ENCODE peak calls at places on chromosomes 13 and 19, in seven cellular contexts. One of them, this sample, is unnamed.

GRCh38 chr13:97411894-97412460 is 22.0 kb upstream of the RAP2A start:
- DNase-seq in nephron progenitor cell: no peak
- DNase-seq in sigmoid colon: no peak
- DNase-seq in HFF-Myc: no peak
- DNase-seq in mesothelial cell of epicardium: no peak
- DNase-seq in transverse colon: no peak
- DNase-seq in thoracic aorta: no peak
- DNase-seq in this sample: no peak

GRCh38 chr13:111857846-111858560 is 208.9 kb upstream of the SOX1 start:
- DNase-seq in nephron progenitor cell: no peak
- DNase-seq in sigmoid colon: no peak
- DNase-seq in HFF-Myc: no peak
- DNase-seq in mesothelial cell of epicardium: no peak
- DNase-seq in transverse colon: no peak
- DNase-seq in thoracic aorta: no peak
- DNase-seq in this sample: no peak

GRCh38 chr13:103525530-103525929 is 459.3 kb upstream of the SLC10A2 start:
- DNase-seq in nephron progenitor cell: no peak
- DNase-seq in sigmoid colon: no peak
- DNase-seq in HFF-Myc: no peak
- DNase-seq in mesothelial cell of epicardium: no peak
- DNase-seq in transverse colon: no peak
- DNase-seq in thoracic aorta: no peak
- DNase-seq in this sample: no peak

GRCh38 chr13:67343777-67344176 is 113.6 kb upstream of the PCDH9 start:
- DNase-seq in nephron progenitor cell: no peak
- DNase-seq in sigmoid colon: no peak
- DNase-seq in HFF-Myc: no peak
- DNase-seq in mesothelial cell of epicardium: no peak
- DNase-seq in transverse colon: no peak
- DNase-seq in thoracic aorta: no peak
- DNase-seq in this sample: no peak

GRCh38 chr19:30365121-30365800 is 6.9 kb upstream of the ZNF536 start:
- DNase-seq in nephron progenitor cell: no peak
- DNase-seq in sigmoid colon: no peak
- DNase-seq in HFF-Myc: no peak
- DNase-seq in mesothelial cell of epicardium: no peak
- DNase-seq in transverse colon: no peak
- DNase-seq in thoracic aorta: no peak
- DNase-seq in this sample: no peak

GRCh38 chr19:40139533-40140287 is 49.0 kb upstream of the ZNF780A start:
- DNase-seq in nephron progenitor cell: peak; percentile 12
- DNase-seq in sigmoid colon: no peak
- DNase-seq in HFF-Myc: peak; percentile 12
- DNase-seq in mesothelial cell of epicardium: no peak
- DNase-seq in transverse colon: no peak
- DNase-seq in thoracic aorta: no peak
- DNase-seq in this sample: no peak

GRCh38 chr13:49248433-49249002 is 793 bp downstream of the CDADC1 start:
- DNase-seq in nephron progenitor cell: no peak
- DNase-seq in sigmoid colon: no peak
- DNase-seq in HFF-Myc: no peak
- DNase-seq in mesothelial cell of epicardium: peak; percentile 38
- DNase-seq in transverse colon: no peak
- DNase-seq in thoracic aorta: no peak
- DNase-seq in this sample: no peak

GRCh38 chr13:73672492-73672891 is 461.7 kb downstream of the KLF12 start:
- DNase-seq in nephron progenitor cell: no peak
- DNase-seq in sigmoid colon: no peak
- DNase-seq in HFF-Myc: no peak
- DNase-seq in mesothelial cell of epicardium: no peak
- DNase-seq in transverse colon: no peak
- DNase-seq in thoracic aorta: no peak
- DNase-seq in this sample: no peak

GRCh38 chr19:38685666-38686529 is 38.4 kb downstream of the ACTN4 start:
- DNase-seq in nephron progenitor cell: no peak
- DNase-seq in sigmoid colon: no peak
- DNase-seq in HFF-Myc: no peak
- DNase-seq in mesothelial cell of epicardium: no peak
- DNase-seq in transverse colon: no peak
- DNase-seq in thoracic aorta: no peak
- DNase-seq in this sample: no peak

GRCh38 chr19:17326595-17326966 is 8.1 kb downstream of the ANO8 start:
- DNase-seq in nephron progenitor cell: no peak
- DNase-seq in sigmoid colon: no peak
- DNase-seq in HFF-Myc: no peak
- DNase-seq in mesothelial cell of epicardium: no peak
- DNase-seq in transverse colon: no peak
- DNase-seq in thoracic aorta: no peak
- DNase-seq in this sample: no peak

GRCh38 chr19:17328517-17329060 is 6.1 kb downstream of the ANO8 start:
- DNase-seq in nephron progenitor cell: peak; percentile 57
- DNase-seq in sigmoid colon: no peak
- DNase-seq in HFF-Myc: no peak
- DNase-seq in mesothelial cell of epicardium: no peak
- DNase-seq in transverse colon: no peak
- DNase-seq in thoracic aorta: no peak
- DNase-seq in this sample: no peak

GRCh38 chr19:17327068-17327653 is 7.5 kb downstream of the ANO8 start:
- DNase-seq in nephron progenitor cell: no peak
- DNase-seq in sigmoid colon: no peak
- DNase-seq in HFF-Myc: no peak
- DNase-seq in mesothelial cell of epicardium: no peak
- DNase-seq in transverse colon: no peak
- DNase-seq in thoracic aorta: no peak
- DNase-seq in this sample: no peak

GRCh38 chr19:17329061-17329767 is 5.4 kb downstream of the ANO8 start:
- DNase-seq in nephron progenitor cell: no peak
- DNase-seq in sigmoid colon: no peak
- DNase-seq in HFF-Myc: no peak
- DNase-seq in mesothelial cell of epicardium: no peak
- DNase-seq in transverse colon: no peak
- DNase-seq in thoracic aorta: no peak
- DNase-seq in this sample: no peak

GRCh38 chr19:17327654-17328516 is 6.8 kb downstream of the ANO8 start:
- DNase-seq in nephron progenitor cell: peak; percentile 87
- DNase-seq in sigmoid colon: peak; percentile 89
- DNase-seq in HFF-Myc: no peak
- DNase-seq in mesothelial cell of epicardium: peak; percentile 85
- DNase-seq in transverse colon: peak; percentile 89
- DNase-seq in thoracic aorta: no peak
- DNase-seq in this sample: no peak
- TF ChIP-seq CTCF in nephron progenitor cell: peak; percentile 67
- TF ChIP-seq CTCF in sigmoid colon: no peak
- TF ChIP-seq CTCF in HFF-Myc: no peak
- TF ChIP-seq CTCF in mesothelial cell of epicardium: peak; percentile 67
- TF ChIP-seq CTCF in transverse colon: peak; percentile 47
- TF ChIP-seq CTCF in thoracic aorta: no peak
- TF ChIP-seq CTCF in this sample: no peak

GRCh38 chr13:30400376-30400775 is 21.9 kb upstream of the UBE2L5 start:
- DNase-seq in nephron progenitor cell: no peak
- DNase-seq in sigmoid colon: no peak
- DNase-seq in HFF-Myc: no peak
- DNase-seq in mesothelial cell of epicardium: no peak
- DNase-seq in transverse colon: no peak
- DNase-seq in thoracic aorta: no peak
- DNase-seq in this sample: no peak

GRCh38 chr13:30396434-30397075 is 25.7 kb upstream of the UBE2L5 start:
- DNase-seq in nephron progenitor cell: no peak
- DNase-seq in sigmoid colon: no peak
- DNase-seq in HFF-Myc: no peak
- DNase-seq in mesothelial cell of epicardium: no peak
- DNase-seq in transverse colon: no peak
- DNase-seq in thoracic aorta: no peak
- DNase-seq in this sample: no peak

GRCh38 chr13:30401347-30401746 is 20.9 kb upstream of the UBE2L5 start:
- DNase-seq in nephron progenitor cell: no peak
- DNase-seq in sigmoid colon: no peak
- DNase-seq in HFF-Myc: no peak
- DNase-seq in mesothelial cell of epicardium: no peak
- DNase-seq in transverse colon: no peak
- DNase-seq in thoracic aorta: no peak
- DNase-seq in this sample: no peak

GRCh38 chr13:30395192-30396158 is 26.8 kb upstream of the UBE2L5 start:
- DNase-seq in nephron progenitor cell: peak; percentile 50
- DNase-seq in sigmoid colon: peak; percentile 99
- DNase-seq in HFF-Myc: peak; percentile 77
- DNase-seq in mesothelial cell of epicardium: no peak
- DNase-seq in transverse colon: peak; percentile 96
- DNase-seq in thoracic aorta: peak; percentile 75
- DNase-seq in this sample: no peak

DNA sequence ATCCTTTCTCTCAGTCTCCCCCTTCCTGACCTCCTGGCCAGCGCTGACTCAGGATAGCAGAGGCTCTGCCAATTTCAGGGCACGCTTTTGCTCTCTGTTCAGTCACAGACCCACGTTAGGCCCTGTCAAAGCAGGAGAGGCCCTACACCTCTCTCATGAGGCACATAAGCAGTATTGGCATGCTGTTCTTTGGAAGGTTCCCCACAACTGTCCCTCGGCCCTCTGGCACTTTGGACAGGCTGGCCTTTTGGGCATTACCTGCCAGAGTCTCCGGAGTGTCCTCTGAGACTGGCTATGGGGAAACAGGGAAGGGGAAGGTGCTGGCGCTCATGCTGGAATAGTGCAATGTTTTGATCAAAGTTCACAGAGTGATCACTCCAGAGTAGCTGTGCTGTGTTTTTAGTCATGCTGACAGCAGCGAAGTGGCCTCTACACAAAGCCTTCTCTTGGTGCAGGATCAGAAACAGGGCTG is 23.7 kb upstream of the UBE2L5 start:
- DNase-seq in nephron progenitor cell: no peak
- DNase-seq in sigmoid colon: no peak
- DNase-seq in HFF-Myc: no peak
- DNase-seq in mesothelial cell of epicardium: no peak
- DNase-seq in transverse colon: peak; percentile 25
- DNase-seq in thoracic aorta: no peak
- DNase-seq in this sample: no peak
- TF ChIP-seq CTCF in nephron progenitor cell: no peak
- TF ChIP-seq CTCF in sigmoid colon: no peak
- TF ChIP-seq CTCF in HFF-Myc: no peak
- TF ChIP-seq CTCF in mesothelial cell of epicardium: no peak
- TF ChIP-seq CTCF in transverse colon: no peak
- TF ChIP-seq CTCF in thoracic aorta: no peak
- TF ChIP-seq CTCF in this sample: no peak

DNA sequence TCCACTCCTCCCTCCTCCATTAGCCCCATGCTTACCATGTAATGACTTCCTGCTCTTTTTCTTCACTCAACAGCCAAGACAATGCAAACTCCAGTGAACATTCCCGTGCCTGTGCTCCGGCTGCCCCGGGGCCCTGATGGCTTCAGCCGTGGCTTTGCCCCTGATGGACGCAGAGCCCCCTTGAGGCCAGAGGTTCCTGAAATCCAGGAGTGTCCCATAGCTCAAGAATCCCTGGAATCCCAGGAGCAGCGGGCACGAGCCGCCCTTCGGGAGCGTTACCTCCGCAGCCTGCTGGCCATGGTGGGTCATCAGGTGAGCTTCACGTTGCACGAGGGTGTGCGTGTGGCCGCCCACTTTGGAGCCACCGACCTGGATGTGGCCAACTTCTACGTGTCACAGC is 2.9 kb upstream of the PPP1R37 start:
- DNase-seq in nephron progenitor cell: no peak
- DNase-seq in sigmoid colon: no peak
- DNase-seq in HFF-Myc: no peak
- DNase-seq in mesothelial cell of epicardium: no peak
- DNase-seq in transverse colon: no peak
- DNase-seq in thoracic aorta: no peak
- DNase-seq in this sample: no peak
- TF ChIP-seq CTCF in nephron progenitor cell: no peak
- TF ChIP-seq CTCF in sigmoid colon: no peak
- TF ChIP-seq CTCF in HFF-Myc: no peak
- TF ChIP-seq CTCF in mesothelial cell of epicardium: no peak
- TF ChIP-seq CTCF in transverse colon: no peak
- TF ChIP-seq CTCF in thoracic aorta: no peak
- TF ChIP-seq CTCF in this sample: no peak

DNA sequence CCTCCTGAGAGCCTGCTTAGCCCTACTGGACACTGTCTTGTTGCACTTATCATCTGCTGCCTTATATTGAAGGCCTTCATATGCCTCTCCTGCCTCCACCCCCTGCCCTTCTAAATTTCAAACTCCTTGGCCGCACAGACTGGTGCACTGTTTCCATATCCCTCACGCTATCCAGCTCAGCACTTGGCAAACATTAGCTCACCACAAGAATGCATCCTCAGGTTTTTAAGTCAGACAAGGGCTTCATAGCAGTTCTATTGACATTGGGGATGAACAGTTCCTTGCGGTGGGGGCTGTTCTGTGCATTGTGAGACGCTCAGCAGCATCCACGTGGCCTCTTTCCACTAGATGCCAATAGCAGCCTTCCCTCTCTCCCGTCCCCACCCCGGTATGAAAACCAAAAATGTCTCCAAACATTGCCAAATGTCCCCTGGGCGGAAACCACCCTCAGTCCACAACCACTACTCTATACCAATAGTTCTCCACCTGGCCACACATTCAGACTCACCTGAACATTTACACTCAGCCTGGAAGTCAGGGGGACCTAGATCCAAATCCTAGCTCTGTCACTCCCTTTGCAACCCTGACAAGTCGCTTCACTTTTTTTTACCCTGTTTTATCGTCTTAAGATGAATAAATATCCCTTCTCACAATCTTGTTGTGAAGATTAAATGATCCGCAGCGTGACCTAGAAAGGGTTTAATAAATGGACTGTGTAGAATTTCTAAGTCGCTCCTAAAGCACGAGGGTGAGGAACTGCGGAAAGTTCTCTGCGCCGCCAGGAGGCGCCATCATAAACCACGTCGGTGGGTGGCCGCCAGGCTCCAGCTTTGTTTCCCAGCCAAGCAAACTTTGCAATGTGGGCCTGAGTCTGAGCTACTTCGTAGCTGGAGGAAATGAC is 3.6 kb upstream of the CEACAM3 start:
- DNase-seq in nephron progenitor cell: peak; percentile 47
- DNase-seq in sigmoid colon: no peak
- DNase-seq in HFF-Myc: no peak
- DNase-seq in mesothelial cell of epicardium: no peak
- DNase-seq in transverse colon: peak; percentile 63
- DNase-seq in thoracic aorta: no peak
- DNase-seq in this sample: no peak
- TF ChIP-seq CTCF in nephron progenitor cell: peak; percentile 52
- TF ChIP-seq CTCF in sigmoid colon: peak; percentile 6
- TF ChIP-seq CTCF in HFF-Myc: peak; percentile 87
- TF ChIP-seq CTCF in mesothelial cell of epicardium: no peak
- TF ChIP-seq CTCF in transverse colon: peak; percentile 69
- TF ChIP-seq CTCF in thoracic aorta: no peak
- TF ChIP-seq CTCF in this sample: peak; percentile 51

DNA sequence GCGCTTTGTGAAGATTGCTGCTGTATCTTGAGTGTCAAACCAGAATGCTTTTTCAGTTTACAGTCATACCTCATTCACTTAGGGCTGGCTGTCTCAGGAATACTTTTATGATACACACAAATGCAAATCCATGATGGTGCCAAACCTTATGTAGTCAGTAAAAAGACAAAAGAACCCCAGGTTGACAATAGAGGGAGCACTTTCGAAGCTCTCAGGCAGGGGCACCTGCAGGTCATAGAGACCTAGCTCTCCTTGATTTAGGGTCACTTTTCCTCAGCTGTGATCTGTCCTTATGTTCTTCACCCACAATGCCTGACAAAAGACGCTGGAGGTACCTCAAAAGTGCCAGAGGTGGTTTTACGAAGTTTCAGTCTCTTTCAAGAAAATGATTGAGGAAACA is 172.2 kb downstream of the DNAJC15 start:
- DNase-seq in nephron progenitor cell: no peak
- DNase-seq in sigmoid colon: no peak
- DNase-seq in HFF-Myc: no peak
- DNase-seq in mesothelial cell of epicardium: no peak
- DNase-seq in transverse colon: no peak
- DNase-seq in thoracic aorta: no peak
- DNase-seq in this sample: no peak
- TF ChIP-seq CTCF in nephron progenitor cell: no peak
- TF ChIP-seq CTCF in sigmoid colon: no peak
- TF ChIP-seq CTCF in HFF-Myc: peak; percentile 21
- TF ChIP-seq CTCF in mesothelial cell of epicardium: no peak
- TF ChIP-seq CTCF in transverse colon: no peak
- TF ChIP-seq CTCF in thoracic aorta: no peak
- TF ChIP-seq CTCF in this sample: no peak

This sample was measured in osteocyte.